ENCODE peak calls at places on chromosomes 12 and 14, in seven cellular contexts. U is RPMI7951; C is mucosa of gallbladder; I is neural progenitor cell; A is fibroblast of mammary gland; W is activated naive CD4-positive, alpha-beta T cell; O is SW 1271. H is an unnamed sample.
A peak's percentile ranks its signal among the peaks of the same experiment; 100 is the strongest.

GRCh38 chr12:97324471-97324870 is 138.1 kb upstream of the RMST start:
- DNase-seq in U (no peak), C (no peak), I (no peak), A (no peak), W (no peak), O (no peak), H (no peak)

GRCh38 chr12:40314927-40315326 is 90.1 kb downstream of the LRRK2 start:
- DNase-seq in U (no peak), C (no peak), I (no peak), A (no peak), W (no peak), O (no peak), H (no peak)

GRCh38 chr12:67137256-67137655 is 131.9 kb upstream of the CAND1 start:
- DNase-seq in U (no peak), C (no peak), I (no peak), A (peak; percentile 20), W (no peak), O (no peak), H (no peak)

GRCh38 chr12:50785406-50785805 is 21.5 kb downstream of the ATF1 start:
- DNase-seq in U (no peak), C (no peak), I (no peak), A (no peak), W (no peak), O (no peak), H (peak; percentile 23)

GRCh38 chr12:117140397-117141096 is 41.3 kb upstream of the TESC start:
- DNase-seq in U (no peak), C (peak; percentile 56), I (no peak), A (no peak), W (no peak), O (no peak), H (no peak)

GRCh38 chr14:61109288-61109687 is 128.2 kb downstream of the SLC38A6 start:
- DNase-seq in U (peak; percentile 40), C (no peak), I (no peak), A (no peak), W (no peak), O (no peak), H (no peak)

GRCh38 chr12:58026892-58027891 is 85.8 kb downstream of the ATP23 start:
- DNase-seq in U (no peak), C (no peak), I (no peak), A (no peak), W (no peak), O (no peak), H (peak; percentile 21)

GRCh38 chr12:68267892-68268396 is 14.5 kb upstream of the IL22 start:
- DNase-seq in U (no peak), C (no peak), I (no peak), A (peak; percentile 87), W (no peak), O (no peak), H (no peak)

GRCh38 chr14:59679872-59680271 is 103.3 kb upstream of the CCDC175 start:
- DNase-seq in U (no peak), C (no peak), I (peak; percentile 49), A (no peak), W (no peak), O (no peak), H (no peak)

GRCh38 chr12:4216542-4216927 is 57.0 kb upstream of the CCND2 start:
- DNase-seq in U (no peak), C (no peak), I (no peak), A (no peak), W (no peak), O (no peak), H (no peak)

GRCh38 chr14:63088865-63089264 is 43.6 kb upstream of the KCNH5 start:
- DNase-seq in U (no peak), C (no peak), I (no peak), A (no peak), W (no peak), O (no peak), H (no peak)

GRCh38 chr14:59055439-59056045 is 132.9 kb upstream of the DAAM1 start:
- DNase-seq in U (peak; percentile 46), C (peak; percentile 42), I (peak; percentile 63), A (peak; percentile 65), W (no peak), O (peak; percentile 21), H (peak; percentile 21)

H was measured in Caki2.